ENCODE peak calls at places on chromosome 21, in nine cellular contexts. One of them, this sample, is unnamed.

GRCh38 chr21:27057997-27058396 is 91.1 kb upstream of the ADAMTS5 start:
- DNase-seq in NB4: no peak
- DNase-seq in uterus: no peak
- DNase-seq in upper lobe of left lung: no peak
- DNase-seq in IMR-90: no peak
- DNase-seq in thyroid gland: no peak
- DNase-seq in breast epithelium: no peak
- DNase-seq in HCT116: no peak
- DNase-seq in A549: no peak
- DNase-seq in this sample: no peak

GRCh38 chr21:41166947-41167346 is 1.0 kb upstream of the BACE2 start:
- DNase-seq in thyroid gland: peak
- DNase-seq in upper lobe of left lung: no peak
- DNase-seq in breast epithelium: peak
- DNase-seq in HCT116: no peak
- DNase-seq in A549: no peak
- DNase-seq in NB4: no peak
- DNase-seq in uterus: peak
- DNase-seq in IMR-90: no peak
- DNase-seq in this sample: peak

GRCh38 chr21:40053007-40053406 is 185.8 kb downstream of the PCP4 start:
- DNase-seq in IMR-90: no peak
- DNase-seq in NB4: no peak
- DNase-seq in upper lobe of left lung: peak
- DNase-seq in thyroid gland: peak
- DNase-seq in HCT116: no peak
- DNase-seq in breast epithelium: peak
- DNase-seq in uterus: peak
- DNase-seq in A549: no peak
- DNase-seq in this sample: no peak

GRCh38 chr21:45078877-45079281 is 4.5 kb downstream of the ADARB1 start:
- DNase-seq in NB4: peak
- DNase-seq in HCT116: no peak
- DNase-seq in thyroid gland: no peak
- DNase-seq in IMR-90: peak
- DNase-seq in breast epithelium: no peak
- DNase-seq in A549: no peak
- DNase-seq in uterus: no peak
- DNase-seq in upper lobe of left lung: no peak
- DNase-seq in this sample: no peak

GRCh38 chr21:33022828-33023573 is 2.7 kb upstream of the OLIG2 start:
- DNase-seq in uterus: no peak
- DNase-seq in HCT116: no peak
- DNase-seq in IMR-90: no peak
- DNase-seq in breast epithelium: no peak
- DNase-seq in thyroid gland: no peak
- DNase-seq in upper lobe of left lung: peak
- DNase-seq in A549: no peak
- DNase-seq in NB4: no peak
- DNase-seq in this sample: no peak

GRCh38 chr21:38979271-38980196 is 173.8 kb downstream of the ETS2 start:
- DNase-seq in HCT116: no peak
- DNase-seq in IMR-90: peak
- DNase-seq in NB4: peak
- DNase-seq in thyroid gland: no peak
- DNase-seq in uterus: peak
- DNase-seq in breast epithelium: no peak
- DNase-seq in upper lobe of left lung: no peak
- DNase-seq in A549: no peak
- DNase-seq in this sample: no peak

GRCh38 chr21:39845581-39846130 is 21.6 kb upstream of the PCP4 start:
- DNase-seq in A549: no peak
- DNase-seq in upper lobe of left lung: no peak
- DNase-seq in NB4: no peak
- DNase-seq in uterus: no peak
- DNase-seq in IMR-90: no peak
- DNase-seq in thyroid gland: no peak
- DNase-seq in HCT116: no peak
- DNase-seq in breast epithelium: no peak
- DNase-seq in this sample: no peak

GRCh38 chr21:27740084-27740483 is 773.2 kb upstream of the ADAMTS5 start:
- DNase-seq in A549: no peak
- DNase-seq in NB4: no peak
- DNase-seq in breast epithelium: no peak
- DNase-seq in uterus: no peak
- DNase-seq in HCT116: no peak
- DNase-seq in upper lobe of left lung: no peak
- DNase-seq in IMR-90: no peak
- DNase-seq in thyroid gland: no peak
- DNase-seq in this sample: no peak

GRCh38 chr21:42387843-42388242 is 8.0 kb downstream of the TMPRSS3 start:
- DNase-seq in IMR-90: no peak
- DNase-seq in A549: no peak
- DNase-seq in thyroid gland: no peak
- DNase-seq in HCT116: no peak
- DNase-seq in uterus: no peak
- DNase-seq in NB4: no peak
- DNase-seq in upper lobe of left lung: no peak
- DNase-seq in breast epithelium: no peak
- DNase-seq in this sample: no peak

GRCh38 chr21:42453301-42454220 is 42.5 kb downstream of the RSPH1 start:
- DNase-seq in breast epithelium: no peak
- DNase-seq in uterus: no peak
- DNase-seq in thyroid gland: peak
- DNase-seq in HCT116: no peak
- DNase-seq in A549: no peak
- DNase-seq in IMR-90: no peak
- DNase-seq in NB4: peak
- DNase-seq in upper lobe of left lung: no peak
- DNase-seq in this sample: no peak

GRCh38 chr21:15018382-15018781 is 46.4 kb downstream of the NRIP1 start:
- DNase-seq in thyroid gland: no peak
- DNase-seq in uterus: no peak
- DNase-seq in IMR-90: no peak
- DNase-seq in A549: no peak
- DNase-seq in NB4: no peak
- DNase-seq in upper lobe of left lung: no peak
- DNase-seq in HCT116: no peak
- DNase-seq in breast epithelium: no peak
- DNase-seq in this sample: no peak

GRCh38 chr21:39527664-39528381 is 76.1 kb downstream of the SH3BGR start:
- DNase-seq in HCT116: no peak
- DNase-seq in thyroid gland: peak
- DNase-seq in upper lobe of left lung: no peak
- DNase-seq in NB4: no peak
- DNase-seq in uterus: no peak
- DNase-seq in breast epithelium: no peak
- DNase-seq in A549: no peak
- DNase-seq in IMR-90: no peak
- DNase-seq in this sample: no peak

GRCh38 chr21:32307706-32308105 is 9.1 kb downstream of the MRAP start:
- DNase-seq in NB4: peak
- DNase-seq in upper lobe of left lung: no peak
- DNase-seq in thyroid gland: no peak
- DNase-seq in IMR-90: peak
- DNase-seq in A549: no peak
- DNase-seq in breast epithelium: no peak
- DNase-seq in uterus: no peak
- DNase-seq in HCT116: no peak
- DNase-seq in this sample: no peak

GRCh38 chr21:46040707-46041106 is 57.2 kb upstream of the COL6A2 start:
- DNase-seq in upper lobe of left lung: no peak
- DNase-seq in NB4: no peak
- DNase-seq in uterus: no peak
- DNase-seq in breast epithelium: no peak
- DNase-seq in A549: no peak
- DNase-seq in HCT116: no peak
- DNase-seq in thyroid gland: no peak
- DNase-seq in IMR-90: no peak
- DNase-seq in this sample: no peak

GRCh38 chr21:17931080-17931479 is 111.9 kb upstream of the C21orf91 start:
- DNase-seq in NB4: peak
- DNase-seq in thyroid gland: no peak
- DNase-seq in breast epithelium: no peak
- DNase-seq in A549: peak
- DNase-seq in IMR-90: no peak
- DNase-seq in HCT116: peak
- DNase-seq in upper lobe of left lung: no peak
- DNase-seq in uterus: no peak
- DNase-seq in this sample: no peak

GRCh38 chr21:31837613-31838390 is 35.0 kb upstream of the HUNK start:
- DNase-seq in IMR-90: no peak
- DNase-seq in upper lobe of left lung: no peak
- DNase-seq in breast epithelium: no peak
- DNase-seq in A549: no peak
- DNase-seq in NB4: peak
- DNase-seq in HCT116: no peak
- DNase-seq in thyroid gland: no peak
- DNase-seq in uterus: no peak
- DNase-seq in this sample: no peak

GRCh38 chr21:25507522-25507921 is 99.8 kb downstream of the MRPL39 start:
- DNase-seq in A549: peak
- DNase-seq in NB4: peak
- DNase-seq in uterus: no peak
- DNase-seq in breast epithelium: no peak
- DNase-seq in thyroid gland: no peak
- DNase-seq in upper lobe of left lung: no peak
- DNase-seq in IMR-90: peak
- DNase-seq in HCT116: no peak
- DNase-seq in this sample: no peak
- TF ChIP-seq CTCF in A549: no peak
- TF ChIP-seq CTCF in NB4: no peak
- TF ChIP-seq CTCF in uterus: no peak
- TF ChIP-seq CTCF in breast epithelium: no peak
- TF ChIP-seq CTCF in thyroid gland: no peak
- TF ChIP-seq CTCF in upper lobe of left lung: no peak
- TF ChIP-seq CTCF in IMR-90: peak
- TF ChIP-seq CTCF in HCT116: peak
- TF ChIP-seq CTCF in this sample: no peak

DNA sequence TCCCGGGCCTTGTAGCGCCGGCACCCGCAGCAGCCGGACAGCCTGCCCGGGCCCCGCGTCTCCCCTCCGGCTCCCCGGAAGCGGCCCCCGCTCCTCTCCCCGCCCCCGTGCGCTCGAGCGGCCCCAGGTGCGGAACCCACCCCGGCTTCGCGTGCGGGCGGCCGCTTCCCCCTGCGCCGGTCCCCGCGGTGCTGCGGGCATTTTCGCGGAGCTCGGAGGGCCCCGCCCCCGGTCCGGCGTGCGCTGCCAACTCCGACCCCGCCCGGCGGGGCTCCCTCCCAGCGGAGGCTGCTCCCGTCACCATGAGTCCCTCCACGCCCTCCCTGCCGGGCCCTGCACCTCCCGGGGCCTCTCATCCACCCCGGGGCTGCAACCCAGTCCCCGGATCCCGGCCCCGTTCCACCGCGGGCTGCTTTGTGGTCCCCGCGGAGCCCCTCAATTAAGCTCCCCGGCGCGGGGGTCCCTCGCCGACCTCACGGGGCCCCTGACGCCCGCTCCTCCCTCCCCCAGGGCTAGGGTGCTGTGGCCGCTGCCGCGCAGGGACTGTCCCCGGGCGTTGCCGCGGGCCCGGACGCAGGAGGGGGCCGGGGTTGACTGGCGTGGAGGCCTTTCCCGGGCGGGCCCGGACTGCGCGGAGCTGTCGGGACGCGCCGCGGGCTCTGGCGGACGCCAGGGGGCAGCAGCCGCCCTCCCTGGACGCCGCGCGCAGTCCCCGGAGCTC is 159.4 kb downstream of the RUNX1 start:
- DNase-seq in upper lobe of left lung: peak
- DNase-seq in A549: peak
- DNase-seq in NB4: peak
- DNase-seq in thyroid gland: peak
- DNase-seq in HCT116: no peak
- DNase-seq in breast epithelium: peak
- DNase-seq in uterus: peak
- DNase-seq in IMR-90: peak
- DNase-seq in this sample: peak
- TF ChIP-seq POLR2A in upper lobe of left lung: no peak
- TF ChIP-seq POLR2A in A549: no peak
- TF ChIP-seq POLR2A in NB4: peak
- TF ChIP-seq POLR2A in thyroid gland: no peak
- TF ChIP-seq POLR2A in HCT116: no peak
- TF ChIP-seq POLR2A in breast epithelium: no peak
- TF ChIP-seq POLR2A in uterus: peak
- TF ChIP-seq POLR2A in IMR-90: no peak
- TF ChIP-seq POLR2A in this sample: no peak

DNA sequence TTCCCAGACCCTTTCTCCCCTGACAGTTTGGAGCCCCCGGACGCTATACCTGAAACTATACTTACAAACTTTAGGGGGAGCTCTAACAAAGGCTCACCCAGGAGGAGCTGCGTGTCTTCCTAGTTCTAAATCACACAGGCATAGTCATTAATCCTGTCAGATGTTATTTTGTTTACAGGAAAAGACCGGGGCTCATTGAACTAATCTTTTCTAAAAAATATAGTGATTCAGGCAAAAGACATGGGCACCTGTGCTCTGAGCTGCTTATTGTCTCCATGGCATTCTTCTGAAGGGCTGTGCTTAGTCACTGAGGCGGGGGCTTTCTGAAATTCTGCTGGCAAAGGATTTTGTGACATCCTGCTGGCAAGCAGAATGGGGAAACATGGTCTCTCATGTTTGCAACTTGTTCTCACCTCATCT is 1577.0 kb downstream of the NCAM2 start:
- DNase-seq in A549: no peak
- DNase-seq in upper lobe of left lung: no peak
- DNase-seq in HCT116: no peak
- DNase-seq in thyroid gland: no peak
- DNase-seq in breast epithelium: no peak
- DNase-seq in IMR-90: no peak
- DNase-seq in NB4: peak
- DNase-seq in uterus: no peak
- DNase-seq in this sample: peak
- TF ChIP-seq CTCF in A549: no peak
- TF ChIP-seq CTCF in upper lobe of left lung: no peak
- TF ChIP-seq CTCF in HCT116: no peak
- TF ChIP-seq CTCF in thyroid gland: no peak
- TF ChIP-seq CTCF in breast epithelium: no peak
- TF ChIP-seq CTCF in IMR-90: no peak
- TF ChIP-seq CTCF in NB4: peak
- TF ChIP-seq CTCF in uterus: no peak
- TF ChIP-seq CTCF in this sample: no peak

GRCh38 chr21:29025328-29025713 is 853 bp downstream of the USP16 start:
- DNase-seq in uterus: no peak
- DNase-seq in IMR-90: peak
- DNase-seq in breast epithelium: no peak
- DNase-seq in NB4: peak
- DNase-seq in A549: no peak
- DNase-seq in HCT116: no peak
- DNase-seq in thyroid gland: no peak
- DNase-seq in upper lobe of left lung: no peak
- DNase-seq in this sample: no peak

GRCh38 chr21:29029524-29029923 is 5.1 kb downstream of the USP16 start:
- DNase-seq in NB4: no peak
- DNase-seq in upper lobe of left lung: no peak
- DNase-seq in thyroid gland: no peak
- DNase-seq in uterus: no peak
- DNase-seq in HCT116: no peak
- DNase-seq in A549: no peak
- DNase-seq in IMR-90: no peak
- DNase-seq in breast epithelium: no peak
- DNase-seq in this sample: no peak

GRCh38 chr21:29022141-29022540 is 2.3 kb upstream of the USP16 start:
- DNase-seq in uterus: no peak
- DNase-seq in thyroid gland: no peak
- DNase-seq in IMR-90: no peak
- DNase-seq in NB4: peak
- DNase-seq in HCT116: no peak
- DNase-seq in upper lobe of left lung: no peak
- DNase-seq in A549: no peak
- DNase-seq in breast epithelium: no peak
- DNase-seq in this sample: no peak

GRCh38 chr21:29024474-29025327 is at the start of gene USP16:
- DNase-seq in upper lobe of left lung: peak
- DNase-seq in HCT116: peak
- DNase-seq in thyroid gland: peak
- DNase-seq in NB4: peak
- DNase-seq in breast epithelium: peak
- DNase-seq in A549: peak
- DNase-seq in uterus: peak
- DNase-seq in IMR-90: peak
- DNase-seq in this sample: peak
- TF ChIP-seq POLR2A in upper lobe of left lung: peak
- TF ChIP-seq POLR2A in HCT116: peak
- TF ChIP-seq POLR2A in thyroid gland: peak
- TF ChIP-seq POLR2A in NB4: peak
- TF ChIP-seq POLR2A in breast epithelium: peak
- TF ChIP-seq POLR2A in A549: peak
- TF ChIP-seq POLR2A in uterus: peak
- TF ChIP-seq POLR2A in IMR-90: peak
- TF ChIP-seq POLR2A in this sample: no peak

This sample was measured in testis.